ENCODE peak calls at places on chromosomes 16 and 17, in ten cellular contexts. H is germinal center; V is Caco-2; C is A549; Z is stimulated activated CD4-positive, alpha-beta T cell treated with anti-CD3 and anti-CD28 coated beads, Interleukin-2, amount 100 ng/mL, for 48 hours; T is heart right ventricle; E is activated CD8-positive, alpha-beta memory T cell treated with anti-CD3 and anti-CD28 coated beads for 1 hour; Y is activated CD4-positive, alpha-beta T cell treated with anti-CD3 and anti-CD28 coated beads, Interleukin-2, amount 50 U/mL, for 48 hours; Q is activated CD4-positive, CD25-positive, alpha-beta regulatory T cell treated with anti-CD3 and anti-CD28 coated beads, Interleukin-2, amount 50 U/mL, for 72 hours; S is amniotic stem cell. M is an unnamed sample.
A peak's percentile ranks its signal among the peaks of the same experiment; 100 is the strongest.

GRCh38 chr16:8948069-8948593 is 15.6 kb downstream of the USP7 start:
- DNase-seq in H (no peak), V (no peak), C (no peak), Z (no peak), T (no peak), E (no peak), Y (no peak), Q (no peak), S (no peak), M (no peak)

GRCh38 chr16:15966420-15967222 is 17.2 kb downstream of the ABCC1 start:
- DNase-seq in H (no peak), V (no peak), C (peak; percentile 94), Z (no peak), T (no peak), E (no peak), Y (no peak), Q (no peak), S (peak; percentile 40), M (peak; percentile 57)

GRCh38 chr17:28901866-28902818 is 737 bp downstream of the DHRS13 start:
- DNase-seq in H (peak; percentile 60), V (peak; percentile 76), C (peak; percentile 36), Z (peak; percentile 49), T (no peak), E (peak; percentile 24), Y (peak; percentile 62), Q (peak; percentile 68), S (no peak), M (no peak)

GRCh38 chr16:9128346-9129342 is 37.2 kb downstream of the HAPSTR1 start:
- DNase-seq in H (no peak), V (no peak), C (no peak), Z (no peak), T (no peak), E (no peak), Y (no peak), Q (no peak), S (no peak), M (no peak)

GRCh38 chr16:89194340-89195311 is 5.7 kb downstream of the SLC22A31 start:
- DNase-seq in H (no peak), V (no peak), C (no peak), Z (no peak), T (no peak), E (no peak), Y (no peak), Q (no peak), S (no peak), M (no peak)

GRCh38 chr17:19269102-19269501 is 31.9 kb downstream of the EPN2 start:
- DNase-seq in H (no peak), V (no peak), C (no peak), Z (no peak), T (no peak), E (no peak), Y (no peak), Q (no peak), S (no peak), M (no peak)

GRCh38 chr16:47965439-47965838 is 190.4 kb downstream of the ABCC12 start:
- DNase-seq in H (no peak), V (no peak), C (no peak), Z (no peak), T (no peak), E (no peak), Y (no peak), Q (no peak), S (no peak), M (no peak)

GRCh38 chr16:8595783-8596182 is 5.5 kb upstream of the TMEM114 start:
- DNase-seq in H (no peak), V (no peak), C (no peak), Z (no peak), T (no peak), E (no peak), Y (no peak), Q (no peak), S (no peak), M (no peak)

GRCh38 chr17:73657473-73658116 is 13.3 kb upstream of the SDK2 start:
- DNase-seq in H (no peak), V (peak; percentile 68), C (peak; percentile 70), Z (peak; percentile 18), T (peak; percentile 41), E (no peak), Y (peak; percentile 34), Q (no peak), S (no peak), M (no peak)

GRCh38 chr16:57479422-57480126 is 6.7 kb downstream of the DOK4 start:
- DNase-seq in H (no peak), V (peak; percentile 89), C (no peak), Z (no peak), T (peak; percentile 73), E (no peak), Y (no peak), Q (no peak), S (no peak), M (no peak)

GRCh38 chr17:81498953-81499600 is 13.5 kb downstream of the ACTG1 start:
- DNase-seq in H (no peak), V (no peak), C (no peak), Z (no peak), T (no peak), E (no peak), Y (no peak), Q (no peak), S (no peak), M (no peak)

GRCh38 chr16:89686520-89687091 is at the start of gene CDK10:
- DNase-seq in H (peak; percentile 92), V (peak; percentile 93), C (peak; percentile 87), Z (peak; percentile 94), T (peak; percentile 91), E (peak; percentile 85), Y (peak; percentile 90), Q (peak; percentile 96), S (peak; percentile 73), M (peak; percentile 90)

GRCh38 chr17:35241520-35241919 is 1.4 kb upstream of the SLFN5 start:
- DNase-seq in H (no peak), V (no peak), C (no peak), Z (peak; percentile 27), T (no peak), E (peak; percentile 14), Y (peak; percentile 43), Q (peak; percentile 57), S (no peak), M (no peak)

GRCh38 chr17:82496529-82497434 is 22.8 kb upstream of the FOXK2 start:
- DNase-seq in H (peak; percentile 88), V (peak; percentile 97), C (peak; percentile 96), Z (peak; percentile 87), T (peak; percentile 96), E (peak; percentile 82), Y (peak; percentile 94), Q (peak; percentile 95), S (peak; percentile 87), M (peak; percentile 91)

GRCh38 chr16:47887496-47887895 is 268.3 kb downstream of the ABCC12 start:
- DNase-seq in H (no peak), V (no peak), C (peak; percentile 15), Z (no peak), T (no peak), E (no peak), Y (no peak), Q (no peak), S (peak; percentile 7), M (peak; percentile 42)

GRCh38 chr17:47924785-47925676 is 16.3 kb upstream of the PNPO start:
- DNase-seq in H (no peak), V (no peak), C (no peak), Z (no peak), T (no peak), E (no peak), Y (no peak), Q (no peak), S (no peak), M (no peak)

GRCh38 chr17:70447588-70447987 is 278.3 kb downstream of the KCNJ2 start:
- DNase-seq in H (no peak), V (no peak), C (no peak), Z (no peak), T (no peak), E (no peak), Y (no peak), Q (no peak), S (no peak), M (no peak)

GRCh38 chr17:385195-385835 is 32.7 kb upstream of the RPH3AL start:
- DNase-seq in H (peak; percentile 21), V (no peak), C (peak; percentile 53), Z (no peak), T (peak; percentile 81), E (peak; percentile 13), Y (peak; percentile 18), Q (no peak), S (no peak), M (no peak)

GRCh38 chr17:34474706-34475105 is 104.7 kb upstream of the TMEM132E start:
- DNase-seq in H (no peak), V (no peak), C (no peak), Z (no peak), T (no peak), E (no peak), Y (no peak), Q (no peak), S (no peak), M (no peak)

GRCh38 chr16:57637424-57637823 is 9.0 kb downstream of the ADGRG1 start:
- DNase-seq in H (no peak), V (no peak), C (no peak), Z (no peak), T (peak; percentile 69), E (no peak), Y (no peak), Q (no peak), S (no peak), M (no peak)

GRCh38 chr17:11404877-11405276 is 163.9 kb downstream of the SHISA6 start:
- DNase-seq in H (no peak), V (no peak), C (no peak), Z (no peak), T (no peak), E (no peak), Y (no peak), Q (no peak), S (no peak), M (no peak)

GRCh38 chr17:82114872-82115271 is 16.8 kb upstream of the FASN start:
- DNase-seq in H (no peak), V (no peak), C (no peak), Z (no peak), T (no peak), E (no peak), Y (no peak), Q (no peak), S (no peak), M (no peak)

GRCh38 chr16:74785031-74785430 is 10.4 kb upstream of the FA2H start:
- DNase-seq in H (no peak), V (no peak), C (no peak), Z (no peak), T (no peak), E (no peak), Y (no peak), Q (no peak), S (no peak), M (no peak)

GRCh38 chr17:73267648-73268537 is 6.2 kb upstream of the CPSF4L start:
- DNase-seq in H (no peak), V (no peak), C (no peak), Z (no peak), T (no peak), E (no peak), Y (no peak), Q (no peak), S (no peak), M (no peak)

GRCh38 chr17:61335105-61335844 is 64.4 kb upstream of the TBX2 start:
- DNase-seq in H (no peak), V (no peak), C (no peak), Z (no peak), T (no peak), E (no peak), Y (no peak), Q (no peak), S (peak; percentile 14), M (peak; percentile 94)

GRCh38 chr16:9103546-9103945 is 12.1 kb downstream of the HAPSTR1 start:
- DNase-seq in H (no peak), V (no peak), C (no peak), Z (no peak), T (no peak), E (no peak), Y (no peak), Q (no peak), S (no peak), M (no peak)

GRCh38 chr17:77858291-77859034 is 100.0 kb upstream of the TNRC6C start:
- DNase-seq in H (no peak), V (no peak), C (no peak), Z (no peak), T (no peak), E (no peak), Y (no peak), Q (no peak), S (no peak), M (no peak)

M was measured in T1000.